ENCODE peak calls at places on chromosomes 4 and X, in six cellular contexts. V, N, Q, C, Y and E are unnamed samples.

GRCh38 chr4:13541720-13542576 is 2.4 kb downstream of the NKX3-2 start:
- DNase-seq in V (no peak), N (no peak), Q (no peak), C (no peak), Y (no peak), E (no peak)

GRCh38 chr4:71338846-71339593 is at the start of gene SLC4A4:
- DNase-seq in V (peak; percentile 57), N (peak; percentile 94), Q (no peak), C (no peak), Y (peak; percentile 56), E (peak; percentile 35)

GRCh38 chrX:73930300-73930699 is 367.3 kb downstream of the CHIC1 start:
- DNase-seq in V (no peak), N (peak; percentile 58), Q (no peak), C (no peak), Y (no peak), E (peak; percentile 20)

GRCh38 chr4:83548151-83548905 is 12.4 kb downstream of the GPAT3 start:
- DNase-seq in V (peak; percentile 96), N (peak; percentile 98), Q (peak; percentile 82), C (peak; percentile 1), Y (peak; percentile 95), E (peak; percentile 95)

GRCh38 chr4:141090473-141090872 is 42.8 kb downstream of the RNF150 start:
- DNase-seq in V (no peak), N (no peak), Q (no peak), C (no peak), Y (peak; percentile 83), E (no peak)

GRCh38 chr4:186040316-186040715 is 28.6 kb upstream of the TLR3 start:
- DNase-seq in V (no peak), N (no peak), Q (no peak), C (no peak), Y (no peak), E (no peak)

GRCh38 chr4:48275247-48275646 is 5.6 kb upstream of the TEC start:
- DNase-seq in V (peak; percentile 64), N (peak; percentile 50), Q (no peak), C (no peak), Y (peak; percentile 32), E (peak; percentile 59)

GRCh38 chr4:20684852-20685763 is 15.2 kb upstream of the PACRGL start:
- DNase-seq in V (peak; percentile 22), N (peak; percentile 23), Q (no peak), C (no peak), Y (peak; percentile 49), E (peak; percentile 23)

GRCh38 chr4:56410247-56410646 is 23.0 kb upstream of the AASDH start:
- DNase-seq in V (peak; percentile 98), N (peak; percentile 96), Q (no peak), C (no peak), Y (peak; percentile 93), E (peak; percentile 96)

GRCh38 chr4:168710353-168710946 is 213.6 kb downstream of the PALLD start:
- DNase-seq in V (peak; percentile 85), N (peak; percentile 32), Q (no peak), C (no peak), Y (peak; percentile 79), E (peak; percentile 69)

GRCh38 chr4:53682196-53682595 is 90.9 kb upstream of the LNX1 start:
- DNase-seq in V (peak; percentile 62), N (peak; percentile 54), Q (no peak), C (no peak), Y (no peak), E (peak; percentile 42)

GRCh38 chr4:25154594-25155265 is 5.5 kb downstream of the SEPSECS start:
- DNase-seq in V (no peak), N (no peak), Q (no peak), C (no peak), Y (no peak), E (no peak)

GRCh38 chr4:142091085-142091513 is 454.7 kb downstream of the IL15 start:
- DNase-seq in V (peak; percentile 95), N (peak; percentile 77), Q (no peak), C (no peak), Y (peak; percentile 55), E (peak; percentile 26)

GRCh38 chr4:7006411-7006810 is 36.8 kb upstream of the TADA2B start:
- DNase-seq in V (no peak), N (no peak), Q (no peak), C (no peak), Y (no peak), E (peak; percentile 65)

GRCh38 chr4:132266374-132266773 is 882.7 kb upstream of the PCDH10 start:
- DNase-seq in V (no peak), N (no peak), Q (no peak), C (no peak), Y (no peak), E (no peak)

GRCh38 chr4:45475490-45475889 is 648.4 kb downstream of the GABRG1 start:
- DNase-seq in V (no peak), N (no peak), Q (no peak), C (no peak), Y (no peak), E (no peak)

GRCh38 chr4:6134612-6135220 is 65.6 kb downstream of the JAKMIP1 start:
- DNase-seq in V (peak; percentile 3), N (peak; percentile 49), Q (peak; percentile 65), C (peak; percentile 10), Y (peak; percentile 4), E (peak; percentile 9)

GRCh38 chr4:59848457-59848856 is 1351.7 kb upstream of the ADGRL3 start:
- DNase-seq in V (no peak), N (no peak), Q (no peak), C (no peak), Y (no peak), E (no peak)

GRCh38 chrX:38312436-38312835 is 14.9 kb downstream of the RPGR start:
- DNase-seq in V (peak; percentile 54), N (peak; percentile 94), Q (no peak), C (no peak), Y (peak; percentile 68), E (peak; percentile 90)

GRCh38 chr4:102759835-102760644 is 728 bp downstream of the MANBA start:
- DNase-seq in V (peak; percentile 52), N (peak; percentile 48), Q (no peak), C (no peak), Y (peak; percentile 57), E (peak; percentile 34)

GRCh38 chr4:77418333-77418732 is 187.3 kb upstream of the CXCL13 start:
- DNase-seq in V (peak; percentile 12), N (peak; percentile 24), Q (no peak), C (no peak), Y (peak; percentile 37), E (peak; percentile 21)

GRCh38 chr4:93788712-93789111 is 39.8 kb upstream of the ATOH1 start:
- DNase-seq in V (peak; percentile 42), N (peak; percentile 37), Q (no peak), C (no peak), Y (peak; percentile 4), E (peak; percentile 2)

GRCh38 chrX:47662144-47662657 is 3.2 kb upstream of the UXT start:
- DNase-seq in V (peak; percentile 94), N (peak; percentile 85), Q (peak; percentile 53), C (no peak), Y (peak; percentile 63), E (peak; percentile 89)

GRCh38 chrX:38293741-38294140 is 33.6 kb downstream of the RPGR start:
- DNase-seq in V (no peak), N (no peak), Q (no peak), C (no peak), Y (no peak), E (peak; percentile 13)

GRCh38 chr4:24405356-24405755 is 179.0 kb downstream of the DHX15 start:
- DNase-seq in V (no peak), N (no peak), Q (no peak), C (no peak), Y (no peak), E (no peak)

GRCh38 chrX:103254921-103255455 is at the start of gene TCEAL8:
- DNase-seq in V (peak; percentile 80), N (peak; percentile 70), Q (peak; percentile 64), C (peak; percentile 9), Y (peak; percentile 87), E (peak; percentile 67)

GRCh38 chr4:130306566-130306965 is 1210.6 kb downstream of the C4orf33 start:
- DNase-seq in V (no peak), N (no peak), Q (no peak), C (no peak), Y (no peak), E (no peak)

GRCh38 chr4:124694961-124695598 is 17.5 kb downstream of the ANKRD50 start:
- DNase-seq in V (no peak), N (no peak), Q (no peak), C (no peak), Y (no peak), E (no peak)

GRCh38 chrX:46770006-46770816 is 11.3 kb upstream of the SLC9A7 start:
- DNase-seq in V (peak; percentile 56), N (peak; percentile 61), Q (no peak), C (no peak), Y (peak; percentile 19), E (peak; percentile 78)

GRCh38 chr4:153090670-153091385 is 113.4 kb upstream of the TRIM2 start:
- DNase-seq in V (no peak), N (no peak), Q (no peak), C (no peak), Y (no peak), E (no peak)

GRCh38 chr4:43983610-43984009 is 465.0 kb downstream of the KCTD8 start:
- DNase-seq in V (no peak), N (no peak), Q (no peak), C (no peak), Y (no peak), E (no peak)

GRCh38 chr4:105896461-105896939 is 1.2 kb downstream of the NPNT start:
- DNase-seq in V (no peak), N (no peak), Q (no peak), C (no peak), Y (no peak), E (no peak)

GRCh38 chr4:158291334-158292055 is 81.2 kb downstream of the TMEM144 start:
- DNase-seq in V (no peak), N (no peak), Q (no peak), C (no peak), Y (no peak), E (no peak)

GRCh38 chr4:89258506-89258905 is 49.1 kb downstream of the GPRIN3 start:
- DNase-seq in V (no peak), N (no peak), Q (no peak), C (no peak), Y (no peak), E (no peak)

GRCh38 chrX:56746996-56747395 is 18.0 kb downstream of the NBDY start:
- DNase-seq in V (no peak), N (no peak), Q (no peak), C (no peak), Y (no peak), E (no peak)